ENCODE peak calls at places on chromosomes 7 and 10, in nine cellular contexts. One of them, this sample, is unnamed.

GRCh38 chr7:18165176-18165575 is 137.5 kb upstream of the PRPS1L1 start:
- DNase-seq in glutamatergic neuron: no peak
- DNase-seq in epithelial cell of proximal tubule: no peak
- DNase-seq in tibial nerve: no peak
- DNase-seq in sigmoid colon: no peak
- DNase-seq in nephron progenitor cell: no peak
- DNase-seq in upper lobe of right lung: no peak
- DNase-seq in BJ: no peak
- DNase-seq in lower lobe of right lung: no peak
- DNase-seq in this sample: no peak

GRCh38 chr10:25766213-25766612 is 167.8 kb upstream of the MYO3A start:
- DNase-seq in glutamatergic neuron: no peak
- DNase-seq in epithelial cell of proximal tubule: no peak
- DNase-seq in tibial nerve: no peak
- DNase-seq in sigmoid colon: no peak
- DNase-seq in nephron progenitor cell: no peak
- DNase-seq in upper lobe of right lung: no peak
- DNase-seq in BJ: no peak
- DNase-seq in lower lobe of right lung: no peak
- DNase-seq in this sample: no peak

GRCh38 chr10:122703483-122704448 is 4.1 kb upstream of the C10orf120 start:
- DNase-seq in glutamatergic neuron: peak
- DNase-seq in epithelial cell of proximal tubule: no peak
- DNase-seq in tibial nerve: peak
- DNase-seq in sigmoid colon: peak
- DNase-seq in nephron progenitor cell: peak
- DNase-seq in upper lobe of right lung: peak
- DNase-seq in BJ: no peak
- DNase-seq in lower lobe of right lung: peak
- DNase-seq in this sample: peak

GRCh38 chr10:29255117-29255516 is 33.8 kb upstream of the LYZL1 start:
- DNase-seq in glutamatergic neuron: no peak
- DNase-seq in epithelial cell of proximal tubule: no peak
- DNase-seq in tibial nerve: no peak
- DNase-seq in sigmoid colon: no peak
- DNase-seq in nephron progenitor cell: no peak
- DNase-seq in upper lobe of right lung: no peak
- DNase-seq in BJ: no peak
- DNase-seq in lower lobe of right lung: no peak
- DNase-seq in this sample: no peak

GRCh38 chr10:97169911-97170693 is 15.7 kb downstream of the SLIT1 start:
- DNase-seq in glutamatergic neuron: no peak
- DNase-seq in epithelial cell of proximal tubule: no peak
- DNase-seq in tibial nerve: no peak
- DNase-seq in sigmoid colon: no peak
- DNase-seq in nephron progenitor cell: no peak
- DNase-seq in upper lobe of right lung: no peak
- DNase-seq in BJ: no peak
- DNase-seq in lower lobe of right lung: no peak
- DNase-seq in this sample: no peak

GRCh38 chr7:91055219-91055618 is 209.0 kb upstream of the FZD1 start:
- DNase-seq in glutamatergic neuron: no peak
- DNase-seq in epithelial cell of proximal tubule: no peak
- DNase-seq in tibial nerve: no peak
- DNase-seq in sigmoid colon: no peak
- DNase-seq in nephron progenitor cell: no peak
- DNase-seq in upper lobe of right lung: no peak
- DNase-seq in BJ: no peak
- DNase-seq in lower lobe of right lung: no peak
- DNase-seq in this sample: no peak

GRCh38 chr10:79938728-79939380 is 10.1 kb downstream of the SFTPD start:
- DNase-seq in glutamatergic neuron: no peak
- DNase-seq in epithelial cell of proximal tubule: no peak
- DNase-seq in tibial nerve: peak
- DNase-seq in sigmoid colon: peak
- DNase-seq in nephron progenitor cell: no peak
- DNase-seq in upper lobe of right lung: no peak
- DNase-seq in BJ: no peak
- DNase-seq in lower lobe of right lung: peak
- DNase-seq in this sample: peak

GRCh38 chr7:116899308-116899707 is 36.9 kb downstream of the CAPZA2 start:
- DNase-seq in glutamatergic neuron: no peak
- DNase-seq in epithelial cell of proximal tubule: no peak
- DNase-seq in tibial nerve: no peak
- DNase-seq in sigmoid colon: no peak
- DNase-seq in nephron progenitor cell: no peak
- DNase-seq in upper lobe of right lung: no peak
- DNase-seq in BJ: peak
- DNase-seq in lower lobe of right lung: no peak
- DNase-seq in this sample: no peak

GRCh38 chr7:13179775-13180448 is 492.5 kb downstream of the ARL4A start:
- DNase-seq in glutamatergic neuron: no peak
- DNase-seq in epithelial cell of proximal tubule: no peak
- DNase-seq in tibial nerve: no peak
- DNase-seq in sigmoid colon: no peak
- DNase-seq in nephron progenitor cell: no peak
- DNase-seq in upper lobe of right lung: no peak
- DNase-seq in BJ: no peak
- DNase-seq in lower lobe of right lung: no peak
- DNase-seq in this sample: no peak

GRCh38 chr7:13181221-13181620 is 493.8 kb downstream of the ARL4A start:
- DNase-seq in glutamatergic neuron: no peak
- DNase-seq in epithelial cell of proximal tubule: no peak
- DNase-seq in tibial nerve: no peak
- DNase-seq in sigmoid colon: no peak
- DNase-seq in nephron progenitor cell: peak
- DNase-seq in upper lobe of right lung: no peak
- DNase-seq in BJ: no peak
- DNase-seq in lower lobe of right lung: no peak
- DNase-seq in this sample: no peak

DNA sequence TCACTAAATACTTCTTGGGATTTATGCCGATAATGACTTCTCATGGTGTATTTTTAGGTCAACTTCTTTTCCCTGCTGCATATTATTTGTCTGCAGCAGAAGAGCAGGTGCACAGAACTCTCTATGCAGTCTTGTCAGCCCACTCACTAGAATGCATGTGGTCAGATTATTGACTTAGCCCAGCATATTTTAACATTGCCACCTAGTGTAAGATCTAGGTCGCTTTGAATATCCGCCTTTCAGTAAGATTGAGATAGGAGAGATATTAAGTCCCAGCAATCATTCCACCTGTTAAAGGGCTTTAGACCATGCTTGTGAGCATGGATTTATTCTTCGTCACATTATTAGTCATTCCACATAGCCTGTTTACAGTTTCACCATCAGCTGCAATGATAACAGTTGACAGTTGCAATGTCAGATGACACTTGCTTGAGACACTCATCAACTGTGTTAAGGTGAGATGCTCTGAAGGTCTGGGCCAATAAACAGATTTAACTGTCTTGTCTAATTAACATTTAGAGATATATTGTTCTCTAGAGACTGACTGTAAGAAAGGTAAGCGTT is 491.7 kb downstream of the ARL4A start:
- DNase-seq in glutamatergic neuron: no peak
- DNase-seq in epithelial cell of proximal tubule: no peak
- DNase-seq in tibial nerve: no peak
- DNase-seq in sigmoid colon: no peak
- DNase-seq in nephron progenitor cell: no peak
- DNase-seq in upper lobe of right lung: no peak
- DNase-seq in BJ: no peak
- DNase-seq in lower lobe of right lung: no peak
- DNase-seq in this sample: no peak
- TF ChIP-seq CTCF in glutamatergic neuron: no peak
- TF ChIP-seq CTCF in epithelial cell of proximal tubule: peak
- TF ChIP-seq CTCF in tibial nerve: no peak
- TF ChIP-seq CTCF in sigmoid colon: no peak
- TF ChIP-seq CTCF in nephron progenitor cell: no peak
- TF ChIP-seq CTCF in upper lobe of right lung: peak
- TF ChIP-seq CTCF in BJ: no peak
- TF ChIP-seq CTCF in lower lobe of right lung: peak
- TF ChIP-seq CTCF in this sample: no peak

GRCh38 chr10:99661370-99661749 is 2.1 kb downstream of the ENTPD7 start:
- DNase-seq in glutamatergic neuron: no peak
- DNase-seq in epithelial cell of proximal tubule: peak
- DNase-seq in tibial nerve: no peak
- DNase-seq in sigmoid colon: no peak
- DNase-seq in nephron progenitor cell: no peak
- DNase-seq in upper lobe of right lung: no peak
- DNase-seq in BJ: peak
- DNase-seq in lower lobe of right lung: no peak
- DNase-seq in this sample: no peak

GRCh38 chr10:99660662-99661369 is 1.5 kb downstream of the ENTPD7 start:
- DNase-seq in glutamatergic neuron: no peak
- DNase-seq in epithelial cell of proximal tubule: no peak
- DNase-seq in tibial nerve: no peak
- DNase-seq in sigmoid colon: no peak
- DNase-seq in nephron progenitor cell: no peak
- DNase-seq in upper lobe of right lung: no peak
- DNase-seq in BJ: no peak
- DNase-seq in lower lobe of right lung: no peak
- DNase-seq in this sample: no peak

GRCh38 chr10:99658622-99659030 is 683 bp upstream of the ENTPD7 start:
- DNase-seq in glutamatergic neuron: peak
- DNase-seq in epithelial cell of proximal tubule: no peak
- DNase-seq in tibial nerve: no peak
- DNase-seq in sigmoid colon: no peak
- DNase-seq in nephron progenitor cell: peak
- DNase-seq in upper lobe of right lung: peak
- DNase-seq in BJ: no peak
- DNase-seq in lower lobe of right lung: peak
- DNase-seq in this sample: peak

GRCh38 chr10:99659868-99660366 is 608 bp downstream of the ENTPD7 start:
- DNase-seq in glutamatergic neuron: no peak
- DNase-seq in epithelial cell of proximal tubule: no peak
- DNase-seq in tibial nerve: no peak
- DNase-seq in sigmoid colon: no peak
- DNase-seq in nephron progenitor cell: no peak
- DNase-seq in upper lobe of right lung: no peak
- DNase-seq in BJ: no peak
- DNase-seq in lower lobe of right lung: no peak
- DNase-seq in this sample: no peak

GRCh38 chr10:99659031-99659867 is at the start of gene ENTPD7:
- DNase-seq in glutamatergic neuron: peak
- DNase-seq in epithelial cell of proximal tubule: no peak
- DNase-seq in tibial nerve: peak
- DNase-seq in sigmoid colon: peak
- DNase-seq in nephron progenitor cell: peak
- DNase-seq in upper lobe of right lung: peak
- DNase-seq in BJ: peak
- DNase-seq in lower lobe of right lung: peak
- DNase-seq in this sample: peak
- TF ChIP-seq CTCF in glutamatergic neuron: peak
- TF ChIP-seq CTCF in epithelial cell of proximal tubule: no peak
- TF ChIP-seq CTCF in tibial nerve: peak
- TF ChIP-seq CTCF in sigmoid colon: peak
- TF ChIP-seq CTCF in nephron progenitor cell: no peak
- TF ChIP-seq CTCF in upper lobe of right lung: peak
- TF ChIP-seq CTCF in BJ: peak
- TF ChIP-seq CTCF in lower lobe of right lung: peak
- TF ChIP-seq CTCF in this sample: peak

GRCh38 chr7:26388256-26388655 is 96.6 kb downstream of the SNX10 start:
- DNase-seq in glutamatergic neuron: no peak
- DNase-seq in epithelial cell of proximal tubule: no peak
- DNase-seq in tibial nerve: no peak
- DNase-seq in sigmoid colon: no peak
- DNase-seq in nephron progenitor cell: no peak
- DNase-seq in upper lobe of right lung: no peak
- DNase-seq in BJ: no peak
- DNase-seq in lower lobe of right lung: no peak
- DNase-seq in this sample: no peak

GRCh38 chr7:26379711-26380110 is 88.0 kb downstream of the SNX10 start:
- DNase-seq in glutamatergic neuron: no peak
- DNase-seq in epithelial cell of proximal tubule: no peak
- DNase-seq in tibial nerve: no peak
- DNase-seq in sigmoid colon: no peak
- DNase-seq in nephron progenitor cell: no peak
- DNase-seq in upper lobe of right lung: no peak
- DNase-seq in BJ: no peak
- DNase-seq in lower lobe of right lung: no peak
- DNase-seq in this sample: no peak

GRCh38 chr7:26390016-26390415 is 98.4 kb downstream of the SNX10 start:
- DNase-seq in glutamatergic neuron: no peak
- DNase-seq in epithelial cell of proximal tubule: no peak
- DNase-seq in tibial nerve: no peak
- DNase-seq in sigmoid colon: no peak
- DNase-seq in nephron progenitor cell: no peak
- DNase-seq in upper lobe of right lung: no peak
- DNase-seq in BJ: no peak
- DNase-seq in lower lobe of right lung: no peak
- DNase-seq in this sample: no peak

GRCh38 chr7:26381476-26382175 is 90.0 kb downstream of the SNX10 start:
- DNase-seq in glutamatergic neuron: no peak
- DNase-seq in epithelial cell of proximal tubule: no peak
- DNase-seq in tibial nerve: no peak
- DNase-seq in sigmoid colon: no peak
- DNase-seq in nephron progenitor cell: no peak
- DNase-seq in upper lobe of right lung: no peak
- DNase-seq in BJ: no peak
- DNase-seq in lower lobe of right lung: no peak
- DNase-seq in this sample: no peak

GRCh38 chr7:26385240-26385639 is 93.6 kb downstream of the SNX10 start:
- DNase-seq in glutamatergic neuron: no peak
- DNase-seq in epithelial cell of proximal tubule: no peak
- DNase-seq in tibial nerve: no peak
- DNase-seq in sigmoid colon: no peak
- DNase-seq in nephron progenitor cell: no peak
- DNase-seq in upper lobe of right lung: no peak
- DNase-seq in BJ: no peak
- DNase-seq in lower lobe of right lung: no peak
- DNase-seq in this sample: no peak
- TF ChIP-seq CTCF in glutamatergic neuron: no peak
- TF ChIP-seq CTCF in epithelial cell of proximal tubule: peak
- TF ChIP-seq CTCF in tibial nerve: no peak
- TF ChIP-seq CTCF in sigmoid colon: no peak
- TF ChIP-seq CTCF in nephron progenitor cell: no peak
- TF ChIP-seq CTCF in upper lobe of right lung: no peak
- TF ChIP-seq CTCF in BJ: no peak
- TF ChIP-seq CTCF in lower lobe of right lung: no peak
- TF ChIP-seq CTCF in this sample: no peak

DNA sequence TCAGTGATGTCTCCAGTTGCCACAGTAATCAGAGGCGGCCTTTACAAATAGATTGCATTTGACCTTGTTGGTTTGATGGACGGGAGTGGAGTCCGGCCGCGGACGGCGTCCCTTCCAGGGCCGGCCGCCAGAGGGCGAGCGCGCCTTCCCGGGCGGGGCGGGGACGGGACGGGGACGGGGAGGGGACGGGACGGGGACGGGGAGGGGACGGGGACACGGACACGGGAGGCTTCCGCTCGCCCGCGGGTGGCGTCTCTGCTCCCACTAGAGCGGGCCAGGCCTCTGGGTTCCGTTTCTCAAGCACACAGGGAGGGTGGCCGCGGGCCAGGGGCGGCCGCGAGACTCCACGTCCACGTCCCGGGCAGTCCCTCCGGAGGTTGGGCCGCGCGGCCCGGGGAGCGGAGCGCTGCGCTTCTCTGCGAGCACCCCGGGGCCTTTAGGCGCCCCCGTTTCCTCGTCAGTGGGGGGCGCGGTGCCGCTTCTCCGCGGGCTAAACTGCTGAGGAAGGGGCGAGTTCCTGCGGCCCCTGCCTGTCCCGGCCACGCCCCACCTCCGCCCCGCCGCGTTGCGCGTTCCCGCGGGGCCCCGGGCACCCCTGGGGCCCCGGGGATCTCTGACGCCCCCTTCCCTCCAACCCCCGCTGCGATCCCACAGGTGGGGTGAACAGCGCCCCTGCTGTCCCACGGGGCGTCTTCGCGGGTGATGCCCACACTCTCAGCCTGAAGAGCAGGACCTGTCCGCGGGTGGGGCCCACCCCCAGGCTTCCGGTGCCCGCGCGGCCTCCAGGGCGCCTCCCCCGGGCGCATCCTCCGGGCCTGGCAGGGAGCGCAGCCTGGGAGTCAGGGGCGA is 84.2 kb upstream of the MKI67 start:
- DNase-seq in glutamatergic neuron: peak
- DNase-seq in epithelial cell of proximal tubule: no peak
- DNase-seq in tibial nerve: peak
- DNase-seq in sigmoid colon: peak
- DNase-seq in nephron progenitor cell: peak
- DNase-seq in upper lobe of right lung: peak
- DNase-seq in BJ: no peak
- DNase-seq in lower lobe of right lung: peak
- DNase-seq in this sample: peak
- TF ChIP-seq CTCF in glutamatergic neuron: peak
- TF ChIP-seq CTCF in epithelial cell of proximal tubule: peak
- TF ChIP-seq CTCF in tibial nerve: peak
- TF ChIP-seq CTCF in sigmoid colon: peak
- TF ChIP-seq CTCF in nephron progenitor cell: peak
- TF ChIP-seq CTCF in upper lobe of right lung: peak
- TF ChIP-seq CTCF in BJ: peak
- TF ChIP-seq CTCF in lower lobe of right lung: peak
- TF ChIP-seq CTCF in this sample: peak